ENCODE peak calls at places on chromosome 17, in eight cellular contexts. H, E, Y, Z, L, G, N and T are unnamed samples.

GRCh38 chr17:30958187-30958586 is 12.7 kb upstream of the RNF135 start:
- DNase-seq in G (no peak), Z (no peak), N (no peak), E (no peak), H (no peak), Y (no peak), L (no peak), T (no peak)

GRCh38 chr17:1177099-1177996 is 2.4 kb downstream of the ABR start:
- DNase-seq in Z (no peak), G (no peak), Y (no peak), L (no peak), H (no peak), E (no peak), N (peak; percentile 64), T (no peak)

GRCh38 chr17:63974594-63975192 is 2.0 kb upstream of the SCN4A start:
- DNase-seq in E (no peak), N (no peak), G (no peak), Y (no peak), Z (no peak), L (no peak), H (no peak), T (no peak)

GRCh38 chr17:68057531-68057952 is 22.0 kb downstream of the KPNA2 start:
- DNase-seq in Z (peak; percentile 35), G (no peak), Y (peak; percentile 66), E (peak; percentile 31), N (peak; percentile 24), H (peak; percentile 15), L (no peak), T (no peak)

GRCh38 chr17:2202302-2202995 is 101.1 kb downstream of the SMG6 start:
- DNase-seq in L (no peak), N (no peak), Z (no peak), E (peak; percentile 50), Y (no peak), G (no peak), H (no peak), T (no peak)

GRCh38 chr17:10226930-10227695 is 28.7 kb upstream of the GAS7 start:
- DNase-seq in G (no peak), N (peak; percentile 65), L (peak; percentile 40), Y (peak; percentile 55), Z (peak; percentile 31), E (peak; percentile 28), H (peak; percentile 72), T (peak; percentile 48)

GRCh38 chr17:77400445-77400870 is 259.7 kb downstream of the SEC14L1 start:
- DNase-seq in G (no peak), H (peak; percentile 42), N (peak; percentile 95), Z (no peak), E (peak; percentile 54), L (no peak), Y (no peak), T (no peak)

GRCh38 chr17:62017496-62017895 is 47.6 kb downstream of the MED13 start:
- DNase-seq in Y (peak; percentile 14), G (no peak), L (no peak), N (no peak), Z (no peak), H (no peak), E (no peak), T (no peak)

GRCh38 chr17:1083451-1084187 is 86.7 kb downstream of the TIMM22 start:
- DNase-seq in N (no peak), E (peak; percentile 59), L (no peak), G (no peak), Z (no peak), Y (no peak), H (no peak), T (no peak)

GRCh38 chr17:68909066-68909465 is 46.1 kb downstream of the ABCA8 start:
- DNase-seq in G (peak; percentile 87), Y (peak; percentile 51), L (peak; percentile 50), H (no peak), N (no peak), E (no peak), Z (peak; percentile 20), T (peak; percentile 70)

GRCh38 chr17:44010966-44011647 is 3.7 kb downstream of the TMEM101 start:
- DNase-seq in Y (no peak), H (no peak), E (no peak), L (no peak), G (no peak), N (no peak), Z (no peak), T (no peak)

GRCh38 chr17:51921500-51921899 is 237.0 kb downstream of the CA10 start:
- DNase-seq in L (no peak), H (no peak), Z (no peak), G (no peak), Y (no peak), E (no peak), N (no peak), T (no peak)

GRCh38 chr17:14926526-14927122 is 338.5 kb downstream of the PMP22 start:
- DNase-seq in L (peak; percentile 81), Y (peak; percentile 75), E (peak; percentile 42), N (peak; percentile 26), G (no peak), H (peak; percentile 12), Z (peak; percentile 26), T (peak; percentile 23)

GRCh38 chr17:74190807-74191206 is 12.7 kb upstream of the RPL38 start:
- DNase-seq in L (no peak), E (no peak), G (no peak), Y (peak; percentile 29), Z (no peak), N (no peak), H (peak; percentile 21), T (no peak)

GRCh38 chr17:65228734-65229390 is 91.7 kb downstream of the RGS9 start:
- DNase-seq in Z (no peak), H (peak; percentile 40), G (no peak), N (peak; percentile 90), Y (no peak), E (no peak), L (no peak), T (no peak)

GRCh38 chr17:39236981-39237441 is 11.3 kb upstream of the STAC2 start:
- DNase-seq in G (no peak), E (no peak), H (no peak), Y (no peak), N (no peak), L (no peak), Z (no peak), T (no peak)

GRCh38 chr17:55731586-55732250 is 9.1 kb upstream of the TMEM100 start:
- DNase-seq in H (no peak), L (peak; percentile 56), N (no peak), Z (peak; percentile 24), Y (no peak), E (no peak), G (peak; percentile 91), T (peak; percentile 33)

GRCh38 chr17:77601054-77601979 is 357.2 kb upstream of the TNRC6C start:
- DNase-seq in L (peak; percentile 36), H (no peak), E (peak; percentile 14), N (peak; percentile 44), G (peak; percentile 65), Z (no peak), Y (no peak), T (no peak)

GRCh38 chr17:57747221-57748017 is 2.3 kb upstream of the CCDC182 start:
- DNase-seq in Z (peak; percentile 18), H (peak; percentile 62), E (peak; percentile 38), L (peak; percentile 17), G (no peak), N (peak; percentile 89), Y (peak; percentile 79), T (peak; percentile 33)

GRCh38 chr17:59815965-59816364 is 76.8 kb downstream of the TUBD1 start:
- DNase-seq in Z (no peak), L (no peak), Y (no peak), E (no peak), N (no peak), H (no peak), G (no peak), T (no peak)

GRCh38 chr17:75516255-75516618 is at the start of gene TSEN54:
- DNase-seq in Y (peak; percentile 93), L (peak; percentile 86), G (peak; percentile 96), H (peak; percentile 94), Z (peak; percentile 97), E (peak; percentile 96), N (peak; percentile 100), T (peak; percentile 93)
- TF ChIP-seq EP300 in Y (no peak), L (peak; percentile 24), G (no peak), H (no peak), Z (no peak), E (no peak), N (no peak), T (no peak)

DNA sequence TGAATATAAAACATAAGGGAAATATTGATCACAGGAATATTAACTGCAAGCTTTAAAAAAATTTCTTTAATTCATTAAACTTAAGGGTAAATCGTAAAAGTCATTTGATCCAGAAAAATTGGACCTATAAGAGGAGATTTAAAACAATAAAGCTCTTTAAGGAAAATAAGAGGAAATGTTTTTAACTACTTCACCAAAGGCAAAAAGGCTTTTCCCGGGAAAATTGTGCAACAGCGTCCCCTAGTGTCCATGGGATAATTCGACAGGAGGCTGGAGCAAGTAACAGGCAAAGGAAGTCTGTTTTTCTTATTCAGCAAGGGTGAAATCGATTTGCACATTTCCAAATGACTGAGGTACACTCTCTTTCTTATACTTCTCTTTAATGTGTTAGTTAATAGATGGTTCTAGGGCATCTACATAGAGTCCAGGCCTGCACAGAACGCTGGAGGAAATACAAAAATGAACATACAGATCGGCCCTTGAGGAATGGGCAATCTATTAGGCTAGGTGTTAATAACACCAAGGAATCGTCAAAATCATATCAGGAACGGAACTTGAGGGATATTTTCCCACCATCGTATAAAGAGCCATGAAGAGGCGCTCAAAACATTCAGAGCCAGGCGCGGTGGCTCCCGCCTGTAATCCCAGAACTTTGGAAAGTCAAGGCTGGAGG is 61.4 kb downstream of the ZNF18 start:
- DNase-seq in Y (peak; percentile 72), N (peak; percentile 57), L (peak; percentile 16), G (no peak), H (peak; percentile 48), E (no peak), Z (peak; percentile 67), T (no peak)
- TF ChIP-seq EP300 in Y (no peak), N (no peak), L (no peak), G (no peak), H (no peak), E (no peak), Z (no peak), T (no peak)

GRCh38 chr17:34249497-34249877 is 5.6 kb upstream of the CCL2 start:
- DNase-seq in L (no peak), H (no peak), N (no peak), Z (no peak), G (no peak), Y (no peak), E (no peak), T (no peak)
- TF ChIP-seq EP300 in L (peak; percentile 44), H (no peak), N (no peak), Z (no peak), G (no peak), Y (no peak), E (no peak), T (no peak)

GRCh38 chr17:75525806-75526554 is 483 bp downstream of the LLGL2 start:
- DNase-seq in Y (no peak), G (no peak), N (peak; percentile 69), H (no peak), E (peak; percentile 43), Z (peak; percentile 45), L (no peak), T (no peak)

GRCh38 chr17:75526555-75527270 is 1.2 kb downstream of the LLGL2 start:
- DNase-seq in Y (no peak), N (no peak), L (no peak), H (no peak), E (peak; percentile 42), Z (peak; percentile 82), G (no peak), T (no peak)

GRCh38 chr17:75524269-75524970 is 1.1 kb upstream of the LLGL2 start:
- DNase-seq in G (no peak), Y (no peak), N (peak; percentile 41), Z (no peak), L (no peak), E (no peak), H (no peak), T (no peak)

GRCh38 chr17:75523647-75524046 is 1.9 kb upstream of the LLGL2 start:
- DNase-seq in Z (no peak), H (no peak), G (no peak), E (no peak), N (no peak), L (no peak), Y (no peak), T (no peak)

GRCh38 chr17:75524971-75525805 is at the start of gene LLGL2:
- DNase-seq in Y (peak; percentile 83), H (peak; percentile 97), G (peak; percentile 81), L (no peak), E (peak; percentile 93), N (peak; percentile 99), Z (peak; percentile 94), T (peak; percentile 70)
- TF ChIP-seq EP300 in Y (no peak), H (no peak), G (no peak), L (no peak), E (no peak), N (no peak), Z (no peak), T (no peak)